ENCODE peak calls at places on chromosomes 1 and 21, in five cellular contexts. K is sigmoid colon, A is spleen, D is H1, G is HCT116. W is an unnamed sample.

GRCh38 chr1:205715628-205716027 is 34.4 kb downstream of the NUCKS1 start:
- DNase-seq in D (no peak), A (no peak), G (no peak), K (no peak), W (no peak)

GRCh38 chr1:78834201-78834741 is 172.3 kb downstream of the ADGRL4 start:
- DNase-seq in D (no peak), A (no peak), G (no peak), K (no peak), W (no peak)

GRCh38 chr1:76727520-76727919 is 139.8 kb upstream of the ST6GALNAC5 start:
- DNase-seq in K (no peak), G (no peak), D (no peak), A (peak; percentile 54), W (no peak)

GRCh38 chr1:216722841-216723240 is 388 bp downstream of the ESRRG start:
- DNase-seq in D (no peak), G (no peak), K (no peak), A (no peak), W (no peak)

GRCh38 chr1:203091761-203092330 is 6.0 kb upstream of the MYOG start:
- DNase-seq in G (no peak), K (no peak), D (no peak), A (no peak), W (peak; percentile 14)

GRCh38 chr1:55580845-55581332 is 365.7 kb upstream of the USP24 start:
- DNase-seq in D (no peak), G (peak; percentile 23), A (no peak), K (no peak), W (peak; percentile 61)

GRCh38 chr1:22104865-22105437 is 37.9 kb downstream of the WNT4 start:
- DNase-seq in K (no peak), D (no peak), A (no peak), G (no peak), W (no peak)

GRCh38 chr21:45874716-45875415 is 106.7 kb upstream of the COL6A1 start:
- DNase-seq in K (peak; percentile 91), G (no peak), D (no peak), A (peak; percentile 56), W (no peak)

GRCh38 chr1:34640654-34641401 is 114.0 kb upstream of the GJB5 start:
- DNase-seq in G (no peak), A (no peak), K (no peak), D (no peak), W (no peak)

GRCh38 chr21:43740497-43741156 is 21.7 kb downstream of the PDXK start:
- DNase-seq in K (peak; percentile 79), G (no peak), D (peak; percentile 68), A (no peak), W (peak; percentile 92)

GRCh38 chr1:67061266-67061665 is 7.3 kb upstream of the SLC35D1 start:
- DNase-seq in G (no peak), K (no peak), D (no peak), A (no peak), W (no peak)

GRCh38 chr1:26409191-26409751 is 1.3 kb upstream of the LIN28A start:
- DNase-seq in G (no peak), D (no peak), K (no peak), A (no peak), W (no peak)

GRCh38 chr1:29518183-29518835 is 282.0 kb downstream of the PTPRU start:
- DNase-seq in D (no peak), A (peak; percentile 5), K (peak; percentile 21), G (no peak), W (no peak)

GRCh38 chr1:54229281-54229891 is 29.4 kb downstream of the MRPL37 start:
- DNase-seq in A (peak; percentile 63), D (no peak), G (peak; percentile 21), K (no peak), W (no peak)

GRCh38 chr1:85313888-85314696 is 37.7 kb upstream of the BCL10 start:
- DNase-seq in K (no peak), D (no peak), G (no peak), A (no peak), W (no peak)

GRCh38 chr1:147225193-147225730 is at the start of gene FMO5:
- DNase-seq in D (peak; percentile 44), K (peak; percentile 89), A (peak; percentile 85), G (no peak), W (peak; percentile 73)

GRCh38 chr1:36448530-36449051 is 1.7 kb downstream of the OSCP1 start:
- DNase-seq in D (no peak), A (peak; percentile 6), G (no peak), K (no peak), W (no peak)

GRCh38 chr1:203678943-203679661 is 52.5 kb downstream of the ATP2B4 start:
- DNase-seq in K (no peak), G (no peak), A (no peak), D (no peak), W (no peak)

GRCh38 chr1:45543599-45544417 is 6.8 kb upstream of the AKR1A1 start:
- DNase-seq in G (no peak), D (no peak), A (peak; percentile 91), K (peak; percentile 76), W (no peak)

GRCh38 chr1:202501281-202501680 is 152.8 kb downstream of the PPP1R12B start:
- DNase-seq in G (peak; percentile 12), D (no peak), K (no peak), A (no peak), W (no peak)

GRCh38 chr21:45421846-45422775 is 17.1 kb downstream of the COL18A1 start:
- DNase-seq in K (peak; percentile 54), D (no peak), A (peak; percentile 63), G (no peak), W (no peak)

GRCh38 chr1:214136336-214136735 is 144.6 kb upstream of the SMYD2 start:
- DNase-seq in G (no peak), A (no peak), D (no peak), K (no peak), W (no peak)

GRCh38 chr1:47986741-47987140 is 10.4 kb downstream of the TRABD2B start:
- DNase-seq in A (no peak), K (no peak), D (no peak), G (no peak), W (no peak)

GRCh38 chr1:6116137-6116536 is 64.0 kb downstream of the CHD5 start:
- DNase-seq in D (no peak), K (no peak), A (no peak), G (no peak), W (no peak)

GRCh38 chr1:111274653-111275052 is 16.0 kb upstream of the CHIA start:
- DNase-seq in D (no peak), G (no peak), K (no peak), A (no peak), W (no peak)

GRCh38 chr1:110155878-110156522 is 5.7 kb downstream of the SLC6A17 start:
- DNase-seq in G (no peak), A (no peak), D (no peak), K (no peak), W (peak; percentile 39)

GRCh38 chr1:8517579-8518489 is 199.9 kb downstream of the SLC45A1 start:
- DNase-seq in K (no peak), A (no peak), D (no peak), G (no peak), W (no peak)

GRCh38 chr1:198253259-198253658 is 96.5 kb downstream of the NEK7 start:
- DNase-seq in A (no peak), G (no peak), D (no peak), K (no peak), W (no peak)

GRCh38 chr1:209869242-209870149 is 41.7 kb downstream of the UTP25 start:
- DNase-seq in K (no peak), G (no peak), D (no peak), A (no peak), W (no peak)

GRCh38 chr1:109640285-109640865 is 15.5 kb upstream of the GSTM4 start:
- DNase-seq in A (peak; percentile 95), G (no peak), K (peak; percentile 90), D (no peak), W (peak; percentile 90)

GRCh38 chr1:51708911-51709760 is 92.2 kb downstream of the OSBPL9 start:
- DNase-seq in G (no peak), A (no peak), K (no peak), D (no peak), W (no peak)

GRCh38 chr21:27173052-27173451 is 206.2 kb upstream of the ADAMTS5 start:
- DNase-seq in D (no peak), A (no peak), G (no peak), K (no peak), W (no peak)

GRCh38 chr21:14553422-14553821 is 7.3 kb upstream of the SAMSN1 start:
- DNase-seq in G (no peak), A (no peak), K (no peak), D (no peak), W (no peak)
- TF ChIP-seq POLR2A in G (no peak), A (no peak), K (no peak), D (no peak), W (no peak)

GRCh38 chr1:58884706-58885661 is 101.1 kb upstream of the JUN start:
- DNase-seq in K (peak; percentile 77), D (no peak), G (no peak), A (no peak), W (no peak)
- TF ChIP-seq POLR2AphosphoS5 in K (no peak), D (no peak), G (no peak), A (no peak), W (no peak)

DNA sequence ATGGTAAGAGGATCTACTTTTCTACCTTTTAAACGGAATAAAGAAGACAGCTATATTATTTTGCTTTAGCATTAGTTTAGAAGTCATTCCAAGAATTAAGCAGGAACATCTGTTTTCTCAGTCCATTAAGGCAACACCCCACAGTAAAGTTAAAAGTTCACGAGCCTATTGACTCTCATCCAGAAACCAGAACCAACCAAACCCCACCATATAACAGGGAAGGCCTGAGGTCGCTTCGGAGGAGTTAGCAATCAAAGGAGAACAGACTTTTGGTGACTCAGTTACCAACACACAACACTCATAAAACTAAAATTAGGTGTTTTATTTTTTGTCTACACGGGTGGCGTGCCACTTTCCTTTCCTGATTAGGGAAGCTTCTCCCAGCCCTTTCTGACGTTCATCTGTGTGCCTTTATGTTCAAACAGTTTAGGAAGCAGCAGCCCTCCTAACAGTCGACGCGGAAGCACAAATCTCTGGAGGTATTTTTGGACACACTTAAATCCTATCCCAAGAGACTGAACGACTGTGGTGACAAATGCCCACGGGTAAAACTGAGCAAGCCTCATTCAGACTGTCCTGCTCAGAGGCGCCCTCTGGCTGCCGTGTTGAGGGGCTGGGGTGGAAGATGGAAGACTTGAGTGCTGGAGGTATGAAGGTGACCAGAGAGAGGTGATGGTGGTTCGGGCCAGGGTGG is 8.6 kb upstream of the PLA2G2C start:
- DNase-seq in K (peak; percentile 83), A (peak; percentile 90), D (no peak), G (peak; percentile 56), W (peak; percentile 75)
- H3K4me3 ChIP-seq in K (no peak overlapping the region), A (no peak overlapping the region), D (no peak overlapping the region), G (no peak overlapping the region), W (no peak overlapping the region)

DNA sequence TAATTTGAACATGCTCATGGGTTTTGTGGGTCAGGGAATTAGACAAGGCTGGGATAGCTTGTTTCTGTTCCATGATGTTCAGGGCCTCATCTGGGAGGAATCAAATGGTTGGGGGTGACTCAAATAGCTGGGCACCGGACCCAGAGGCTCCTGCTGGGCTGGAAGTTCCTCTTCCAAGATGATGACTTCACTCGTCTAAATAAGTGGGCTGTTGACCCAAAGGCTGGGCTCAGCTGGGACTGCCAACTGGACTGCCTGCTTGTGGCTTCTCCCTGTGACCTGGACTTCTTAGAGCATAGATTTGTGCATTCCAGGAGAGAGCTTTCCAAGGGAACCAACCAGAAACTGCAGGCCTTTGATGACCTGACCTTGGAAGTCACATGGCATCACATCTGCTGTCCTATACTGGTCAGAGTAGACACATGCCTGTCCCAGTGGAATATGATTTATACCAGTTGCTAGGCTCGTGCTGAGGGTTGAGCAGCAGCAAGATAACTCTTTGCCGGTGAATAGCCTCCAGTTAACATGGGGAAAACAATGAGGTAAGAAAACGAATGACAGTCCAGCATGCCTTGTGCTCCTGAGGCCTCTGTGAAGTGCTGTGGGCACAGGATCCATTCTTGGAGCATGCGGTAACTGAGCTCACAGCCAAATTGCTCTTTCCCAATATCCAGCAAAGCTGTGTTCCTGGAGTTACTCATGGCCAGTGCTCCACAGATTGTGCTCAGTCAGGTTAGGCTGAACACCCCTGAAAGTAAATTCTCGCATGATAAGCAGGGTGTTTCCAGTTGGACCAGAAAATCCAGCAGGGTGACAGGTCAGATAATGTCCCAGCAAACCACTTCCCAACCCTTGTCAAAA is 272.9 kb upstream of the TMEM51 start:
- DNase-seq in D (no peak), K (no peak), G (no peak), A (no peak), W (no peak)
- TF ChIP-seq POLR2A in D (no peak), K (no peak), G (no peak), A (no peak), W (no peak)

W was measured in breast epithelium.